ENCODE peak calls at places on chromosome 7, in five cellular contexts. One of them, this sample, is unnamed.

GRCh38 chr7:150382123-150382843 is 3.2 kb downstream of the ZNF775 start:
- DNase-seq in foreskin fibroblast: no peak
- DNase-seq in psoas muscle: no peak
- DNase-seq in PC-9: no peak
- DNase-seq in AG04450: no peak
- DNase-seq in this sample: no peak

GRCh38 chr7:34133983-34134782 is 228.8 kb downstream of the BMPER start:
- DNase-seq in foreskin fibroblast: peak
- DNase-seq in psoas muscle: peak
- DNase-seq in PC-9: no peak
- DNase-seq in AG04450: peak
- DNase-seq in this sample: peak

GRCh38 chr7:64312826-64313225 is 935 bp upstream of the ZNF736 start:
- DNase-seq in foreskin fibroblast: peak
- DNase-seq in psoas muscle: no peak
- DNase-seq in PC-9: no peak
- DNase-seq in AG04450: no peak
- DNase-seq in this sample: no peak

GRCh38 chr7:3893151-3893788 is 592.2 kb downstream of the SDK1 start:
- DNase-seq in foreskin fibroblast: no peak
- DNase-seq in psoas muscle: no peak
- DNase-seq in PC-9: no peak
- DNase-seq in AG04450: no peak
- DNase-seq in this sample: no peak

GRCh38 chr7:140136108-140136507 is 40.7 kb downstream of the KDM7A start:
- DNase-seq in foreskin fibroblast: no peak
- DNase-seq in psoas muscle: no peak
- DNase-seq in PC-9: no peak
- DNase-seq in AG04450: no peak
- DNase-seq in this sample: no peak

GRCh38 chr7:74235525-74236269 is 18.5 kb downstream of the RFC2 start:
- DNase-seq in foreskin fibroblast: no peak
- DNase-seq in psoas muscle: no peak
- DNase-seq in PC-9: no peak
- DNase-seq in AG04450: no peak
- DNase-seq in this sample: no peak

GRCh38 chr7:130943981-130944380 is 210.0 kb upstream of the KLF14 start:
- DNase-seq in foreskin fibroblast: no peak
- DNase-seq in psoas muscle: no peak
- DNase-seq in PC-9: no peak
- DNase-seq in AG04450: no peak
- DNase-seq in this sample: peak

GRCh38 chr7:25054849-25055248 is 70.2 kb downstream of the CYCS start:
- DNase-seq in foreskin fibroblast: no peak
- DNase-seq in psoas muscle: no peak
- DNase-seq in PC-9: no peak
- DNase-seq in AG04450: no peak
- DNase-seq in this sample: no peak

GRCh38 chr7:90708841-90709317 is 112.8 kb downstream of the CDK14 start:
- DNase-seq in foreskin fibroblast: peak
- DNase-seq in psoas muscle: no peak
- DNase-seq in PC-9: no peak
- DNase-seq in AG04450: no peak
- DNase-seq in this sample: no peak

GRCh38 chr7:20214787-20215669 is 2.2 kb downstream of the MACC1 start:
- DNase-seq in foreskin fibroblast: no peak
- DNase-seq in psoas muscle: no peak
- DNase-seq in PC-9: peak
- DNase-seq in AG04450: no peak
- DNase-seq in this sample: no peak

DNA sequence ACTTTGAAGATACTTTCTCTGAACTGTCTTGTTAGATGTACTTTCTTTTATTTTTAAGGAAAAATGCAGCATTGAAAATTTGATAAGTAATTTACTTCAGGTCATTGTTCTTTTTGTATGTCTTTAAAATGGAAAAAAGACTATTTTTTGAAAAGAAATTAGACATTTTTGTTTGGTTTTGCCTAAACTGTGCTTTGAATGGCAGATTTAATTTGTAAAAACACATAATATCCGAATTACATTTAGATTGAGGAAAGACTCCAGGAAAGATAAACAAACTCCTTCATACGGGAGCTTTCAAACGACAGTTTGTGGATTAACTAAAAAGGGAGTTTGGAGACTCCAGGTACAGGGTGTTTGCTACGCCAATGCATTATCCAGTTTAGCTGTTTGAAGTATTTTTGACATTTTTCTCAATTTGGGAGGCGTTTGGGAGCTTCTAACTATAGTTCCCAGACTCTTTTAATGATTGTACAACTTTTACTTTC is 36.1 kb downstream of the CPED1 start:
- DNase-seq in foreskin fibroblast: no peak
- DNase-seq in psoas muscle: no peak
- DNase-seq in PC-9: no peak
- DNase-seq in AG04450: no peak
- DNase-seq in this sample: no peak
- H3K4me3 ChIP-seq in foreskin fibroblast: peak
- H3K4me3 ChIP-seq in psoas muscle: no peak
- H3K4me3 ChIP-seq in PC-9: no peak
- H3K4me3 ChIP-seq in AG04450: no peak
- H3K4me3 ChIP-seq in this sample: no peak

GRCh38 chr7:149023662-149024061 is 4.6 kb downstream of the PDIA4 start:
- DNase-seq in foreskin fibroblast: no peak
- DNase-seq in psoas muscle: no peak
- DNase-seq in PC-9: no peak
- DNase-seq in AG04450: no peak
- DNase-seq in this sample: no peak

GRCh38 chr7:149027055-149027454 is 1.2 kb downstream of the PDIA4 start:
- DNase-seq in foreskin fibroblast: no peak
- DNase-seq in psoas muscle: no peak
- DNase-seq in PC-9: no peak
- DNase-seq in AG04450: no peak
- DNase-seq in this sample: no peak

GRCh38 chr7:149027560-149028345 is 552 bp downstream of the PDIA4 start:
- DNase-seq in foreskin fibroblast: peak
- DNase-seq in psoas muscle: no peak
- DNase-seq in PC-9: no peak
- DNase-seq in AG04450: no peak
- DNase-seq in this sample: peak

GRCh38 chr7:149031353-149031910 is 3.1 kb upstream of the PDIA4 start:
- DNase-seq in foreskin fibroblast: no peak
- DNase-seq in psoas muscle: no peak
- DNase-seq in PC-9: no peak
- DNase-seq in AG04450: no peak
- DNase-seq in this sample: no peak

DNA sequence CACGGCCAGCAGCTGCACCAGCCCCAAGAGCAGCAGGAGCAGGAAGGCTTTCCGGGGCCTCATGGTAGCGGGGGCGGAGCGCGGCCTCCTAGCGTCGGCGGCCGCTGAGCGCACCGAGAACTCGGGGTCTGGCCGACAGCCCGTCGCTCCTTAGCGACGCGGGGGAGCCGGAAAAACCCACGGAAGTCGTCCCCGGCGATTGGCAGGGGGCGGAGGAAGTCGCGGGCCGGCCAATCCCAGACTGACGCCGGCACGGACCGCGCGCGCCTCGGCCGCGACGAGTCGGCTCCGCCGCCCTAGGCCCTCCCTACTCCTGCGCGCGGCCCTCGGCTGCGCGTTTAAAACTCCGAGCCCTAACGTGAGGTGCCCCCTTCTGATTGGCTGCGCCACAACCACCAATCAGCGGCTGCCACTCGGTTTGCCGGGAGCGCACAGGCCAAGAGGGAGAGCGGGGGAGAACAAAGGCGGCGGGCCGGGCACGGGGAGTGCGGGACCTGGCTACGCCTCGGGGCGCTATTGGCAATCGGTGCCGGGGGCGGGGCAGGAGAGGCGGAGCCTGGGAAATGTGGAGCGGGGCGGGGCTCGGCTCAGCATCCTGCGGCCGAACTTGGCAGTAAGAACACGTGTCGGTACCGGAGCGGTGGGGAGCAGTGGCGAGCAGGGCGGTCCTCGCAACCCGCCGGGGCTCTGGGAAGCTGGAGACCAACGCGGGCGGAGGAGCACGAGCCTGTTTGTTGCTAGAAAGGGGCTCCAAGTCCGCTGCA is at the start of gene PDIA4:
- DNase-seq in foreskin fibroblast: peak
- DNase-seq in psoas muscle: peak
- DNase-seq in PC-9: peak
- DNase-seq in AG04450: peak
- DNase-seq in this sample: peak
- TF ChIP-seq CTCF in foreskin fibroblast: no peak
- TF ChIP-seq CTCF in psoas muscle: peak
- TF ChIP-seq CTCF in PC-9: peak
- TF ChIP-seq CTCF in AG04450: peak
- TF ChIP-seq CTCF in this sample: peak

GRCh38 chr7:92810242-92810611 is 26.1 kb downstream of the CDK6 start:
- DNase-seq in foreskin fibroblast: no peak
- DNase-seq in psoas muscle: no peak
- DNase-seq in PC-9: no peak
- DNase-seq in AG04450: no peak
- DNase-seq in this sample: no peak

GRCh38 chr7:92811158-92811557 is 25.2 kb downstream of the CDK6 start:
- DNase-seq in foreskin fibroblast: no peak
- DNase-seq in psoas muscle: no peak
- DNase-seq in PC-9: no peak
- DNase-seq in AG04450: no peak
- DNase-seq in this sample: no peak

GRCh38 chr7:92809397-92810241 is 26.8 kb downstream of the CDK6 start:
- DNase-seq in foreskin fibroblast: peak
- DNase-seq in psoas muscle: no peak
- DNase-seq in PC-9: peak
- DNase-seq in AG04450: peak
- DNase-seq in this sample: peak

GRCh38 chr7:92815412-92815811 is 21.0 kb downstream of the CDK6 start:
- DNase-seq in foreskin fibroblast: no peak
- DNase-seq in psoas muscle: no peak
- DNase-seq in PC-9: no peak
- DNase-seq in AG04450: no peak
- DNase-seq in this sample: no peak

DNA sequence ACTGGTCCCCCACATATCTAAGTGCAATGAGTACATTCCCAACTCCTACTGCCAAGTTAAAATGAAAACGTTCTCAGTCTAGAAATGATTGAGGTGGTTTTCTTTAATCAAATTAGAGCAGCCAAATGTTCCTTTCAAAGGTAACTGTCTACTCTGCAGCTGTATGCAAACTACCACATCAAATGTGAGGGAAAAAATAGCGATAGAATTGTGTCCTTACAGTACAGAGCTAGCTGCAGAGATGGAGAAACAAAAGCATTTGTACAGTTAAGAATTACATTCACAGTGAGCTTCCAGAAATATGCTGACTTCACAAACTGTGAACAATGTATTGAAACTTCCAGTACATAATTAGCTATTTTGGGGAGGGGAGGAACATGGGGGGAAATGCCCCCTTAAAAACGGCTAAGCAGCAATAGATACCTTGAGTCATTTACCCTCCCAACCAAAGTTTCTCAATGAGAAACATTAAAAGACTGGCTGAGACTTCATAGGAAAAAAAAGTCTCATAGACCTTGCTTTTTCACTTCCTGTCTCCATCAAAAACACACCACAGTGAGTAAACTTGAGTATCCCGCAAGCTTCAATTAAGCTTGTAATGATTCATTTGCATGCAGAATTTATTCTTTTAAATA is 22.9 kb downstream of the CDK6 start:
- DNase-seq in foreskin fibroblast: peak
- DNase-seq in psoas muscle: no peak
- DNase-seq in PC-9: no peak
- DNase-seq in AG04450: no peak
- DNase-seq in this sample: peak
- H3K4me3 ChIP-seq in foreskin fibroblast: no peak
- H3K4me3 ChIP-seq in psoas muscle: no peak
- H3K4me3 ChIP-seq in PC-9: no peak
- H3K4me3 ChIP-seq in AG04450: no peak
- H3K4me3 ChIP-seq in this sample: no peak

DNA sequence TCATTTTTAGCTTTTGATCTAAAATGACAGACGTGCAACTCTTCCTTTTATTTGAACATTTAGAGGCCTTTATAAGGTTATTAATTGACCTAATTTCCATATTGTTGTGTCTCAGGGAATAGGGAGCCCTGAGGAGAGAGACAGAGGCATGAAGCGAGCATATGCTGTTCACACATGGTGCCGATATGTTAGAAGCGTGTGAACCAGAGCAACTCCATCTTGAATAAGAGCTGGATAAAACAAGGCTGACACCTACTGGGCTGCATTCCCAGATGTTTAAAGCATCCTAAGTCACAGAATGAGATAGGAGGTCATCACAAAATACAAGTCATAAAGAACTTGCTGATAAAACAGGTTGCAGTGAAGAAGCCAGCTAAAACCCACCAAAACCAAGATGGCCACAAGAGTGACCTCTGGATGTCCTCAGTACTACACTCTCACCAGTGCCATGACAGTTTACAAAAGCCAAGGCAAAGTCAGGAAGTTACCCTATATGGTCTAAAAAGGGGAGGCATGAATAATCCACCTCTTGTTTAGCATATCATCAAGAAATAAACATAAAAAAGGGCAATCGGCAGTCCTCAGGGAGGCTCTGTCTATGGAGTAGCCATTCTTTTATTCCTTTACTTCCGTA is 80.1 kb downstream of the SEC61G start:
- DNase-seq in foreskin fibroblast: peak
- DNase-seq in psoas muscle: no peak
- DNase-seq in PC-9: no peak
- DNase-seq in AG04450: no peak
- DNase-seq in this sample: no peak
- TF ChIP-seq CTCF in foreskin fibroblast: no peak
- TF ChIP-seq CTCF in psoas muscle: no peak
- TF ChIP-seq CTCF in PC-9: peak
- TF ChIP-seq CTCF in AG04450: no peak
- TF ChIP-seq CTCF in this sample: no peak

GRCh38 chr7:27187158-27187701 is 2.2 kb upstream of the HOXA11 start:
- DNase-seq in foreskin fibroblast: peak
- DNase-seq in psoas muscle: no peak
- DNase-seq in PC-9: no peak
- DNase-seq in AG04450: no peak
- DNase-seq in this sample: no peak
- H3K4me3 ChIP-seq in foreskin fibroblast: peak
- H3K4me3 ChIP-seq in psoas muscle: no peak
- H3K4me3 ChIP-seq in PC-9: no peak
- H3K4me3 ChIP-seq in AG04450: no peak
- H3K4me3 ChIP-seq in this sample: no peak

This sample was measured in astrocyte of the spinal cord.